ENCODE peak calls at places on chromosomes 2 and 18, in four cellular contexts. N, D, H and T are unnamed samples.

GRCh38 chr2:235595420-235596010 is 101.7 kb downstream of the AGAP1 start:
- DNase-seq in H (peak), N (no peak), D (peak), T (peak)

GRCh38 chr2:234839285-234839684 is 112.5 kb upstream of the SH3BP4 start:
- DNase-seq in N (no peak), H (no peak), D (no peak), T (no peak)

GRCh38 chr2:198775737-198776136 is 682.0 kb downstream of the SATB2 start:
- DNase-seq in H (no peak), N (no peak), D (no peak), T (no peak)

GRCh38 chr18:43482136-43482535 is 204.8 kb upstream of the SYT4 start:
- DNase-seq in D (no peak), H (no peak), N (no peak), T (no peak)

GRCh38 chr2:170155022-170155722 is 22.8 kb upstream of the MYO3B start:
- DNase-seq in D (no peak), N (no peak), H (no peak), T (peak)

GRCh38 chr2:56008661-56009411 is 85.3 kb upstream of the EFEMP1 start:
- DNase-seq in D (no peak), N (no peak), H (peak), T (no peak)

GRCh38 chr18:49089049-49089448 is 138.3 kb upstream of the SMAD7 start:
- DNase-seq in H (no peak), N (no peak), D (no peak), T (no peak)

GRCh38 chr2:234874347-234875046 is 77.3 kb upstream of the SH3BP4 start:
- DNase-seq in D (no peak), N (no peak), H (no peak), T (no peak)

GRCh38 chr2:144522741-144523605 is 3.1 kb upstream of the ZEB2 start:
- DNase-seq in D (no peak), H (peak), N (no peak), T (no peak)

GRCh38 chr2:169584005-169584877 is at the start of gene PPIG:
- DNase-seq in H (peak), N (peak), D (peak), T (peak)

GRCh38 chr2:231687133-231687852 is 21.0 kb upstream of the PTMA start:
- DNase-seq in D (peak), H (peak), N (no peak), T (no peak)

GRCh38 chr2:72950558-72951255 is 33.4 kb downstream of the EMX1 start:
- DNase-seq in N (no peak), D (no peak), H (peak), T (no peak)

GRCh38 chr18:59927246-59927825 is 27.5 kb downstream of the PMAIP1 start:
- DNase-seq in D (no peak), N (peak), H (no peak), T (no peak)

GRCh38 chr18:57771626-57772025 is 31.5 kb downstream of the ATP8B1 start:
- DNase-seq in N (no peak), H (no peak), D (no peak), T (no peak)
- H3K9ac ChIP-seq in N (no peak), H (no peak), D (no peak), T (no peak)

GRCh38 chr2:219358170-219359075 is 25.9 kb upstream of the RESP18 start:
- DNase-seq in H (peak), N (no peak), D (no peak), T (no peak)
- H3K4me3 ChIP-seq in H (peak), N (no peak), D (no peak), T (peak)

GRCh38 chr2:172082944-172083718 is 2.2 kb upstream of the DLX1 start:
- DNase-seq in N (no peak), H (peak), D (no peak), T (no peak)
- TF ChIP-seq EZH2 in N (peak), H (peak), D (no peak), T (no peak)

GRCh38 chr2:31137211-31138036 is 816 bp downstream of the GALNT14 start:
- DNase-seq in H (peak), N (no peak), D (peak), T (no peak)

GRCh38 chr2:31138037-31138962 is at the start of gene GALNT14:
- DNase-seq in H (peak), N (no peak), D (peak), T (no peak)

GRCh38 chr2:31134450-31134849 is 3.8 kb downstream of the GALNT14 start:
- DNase-seq in D (no peak), N (no peak), H (no peak), T (no peak)

GRCh38 chr2:31136000-31136399 is 2.2 kb downstream of the GALNT14 start:
- DNase-seq in D (no peak), H (no peak), N (no peak), T (no peak)

GRCh38 chr2:31136732-31137131 is 1.5 kb downstream of the GALNT14 start:
- DNase-seq in D (no peak), N (no peak), H (no peak), T (peak)
- H3K9ac ChIP-seq in D (peak), N (no peak), H (no peak), T (peak)

GRCh38 chr2:97913846-97914245 is 81.9 kb downstream of the TMEM131 start:
- DNase-seq in D (no peak), N (no peak), H (no peak), T (no peak)

GRCh38 chr2:97908208-97908676 is 87.5 kb downstream of the TMEM131 start:
- DNase-seq in H (no peak), N (peak), D (no peak), T (no peak)

GRCh38 chr2:97910403-97911209 is 85.1 kb downstream of the TMEM131 start:
- DNase-seq in D (no peak), N (no peak), H (no peak), T (no peak)

GRCh38 chr2:97911922-97912575 is 83.7 kb downstream of the TMEM131 start:
- DNase-seq in H (no peak), D (no peak), N (no peak), T (no peak)

DNA sequence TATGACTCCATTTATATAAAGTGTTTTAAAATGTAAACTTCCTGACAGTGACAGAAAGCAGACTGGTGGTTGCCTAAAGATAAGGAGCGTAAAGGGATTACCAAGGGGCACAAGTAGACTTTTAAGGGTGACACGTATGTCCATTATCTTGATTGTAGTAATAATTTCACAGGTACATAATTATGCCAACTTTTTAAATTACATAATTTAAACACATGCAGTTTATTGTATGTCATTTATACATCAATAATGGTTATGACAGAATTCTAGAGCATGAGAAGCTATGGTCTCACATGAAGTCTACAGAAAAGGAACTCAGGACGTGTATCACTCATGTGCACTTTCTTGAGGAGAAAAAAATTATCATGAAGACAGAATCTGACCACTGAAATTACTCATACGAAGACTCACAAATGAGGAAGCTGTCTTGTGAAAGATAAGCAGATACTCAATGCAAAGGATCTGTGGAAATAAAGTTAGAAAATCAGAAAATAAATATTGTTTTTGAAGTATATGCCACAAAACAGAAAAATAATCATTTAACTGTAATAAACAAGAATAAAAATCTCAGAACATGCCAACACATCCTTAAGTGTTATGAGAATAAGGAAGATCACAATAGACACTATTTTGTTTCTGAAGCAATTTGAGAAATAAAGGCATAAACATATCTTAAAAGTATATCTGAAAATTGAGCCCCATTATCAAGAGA is 84.4 kb downstream of the TMEM131 start:
- DNase-seq in D (no peak), H (no peak), N (peak), T (no peak)
- H3K4me3 ChIP-seq in D (no peak), H (no peak), N (no peak), T (no peak)

GRCh38 chr18:52340466-52341378 is 725 bp downstream of the DCC start:
- DNase-seq in D (no peak), H (peak), N (no peak), T (no peak)
- TF ChIP-seq EZH2 in D (no peak), H (peak), N (no peak), T (no peak)

GRCh38 chr2:36360834-36361233 is 5.3 kb downstream of the CRIM1 start:
- DNase-seq in D (no peak), N (no peak), H (no peak), T (no peak)
- H3K9ac ChIP-seq in D (no peak), N (no peak), H (no peak), T (no peak)

DNA sequence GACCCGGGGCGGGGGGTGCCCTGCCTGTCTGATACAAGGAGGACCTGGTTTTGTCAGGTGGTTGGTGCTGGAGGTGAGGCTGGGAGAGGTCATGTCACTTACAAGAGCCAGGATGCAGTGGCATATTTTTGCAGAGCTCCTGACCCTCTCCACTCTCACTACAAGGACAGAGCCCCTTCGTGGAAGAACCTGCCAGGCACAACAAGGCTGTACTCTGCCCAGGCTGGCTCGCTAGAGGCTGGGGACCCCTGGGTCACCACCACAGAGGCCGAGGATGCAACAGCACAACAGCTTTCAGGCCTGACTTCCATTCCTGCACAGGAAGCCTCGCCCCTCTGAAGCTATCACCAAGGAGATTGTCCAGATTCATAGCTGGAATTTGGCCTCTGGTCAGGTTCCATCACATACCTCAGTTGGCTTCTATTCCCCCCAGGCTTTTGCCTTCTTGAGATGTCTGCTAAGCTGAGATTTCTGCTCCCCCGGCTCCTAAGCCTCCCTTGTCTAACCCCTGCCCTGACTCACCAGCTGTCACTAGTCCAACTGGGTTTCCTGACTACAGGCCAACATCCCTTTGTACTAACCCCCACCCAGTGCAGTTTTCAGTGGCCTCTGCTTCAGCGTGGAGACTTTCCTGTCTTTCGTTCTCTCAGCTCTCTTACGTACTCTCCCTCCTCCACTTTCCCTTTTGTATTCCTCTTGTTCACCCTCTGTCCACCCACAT is 132.5 kb upstream of the EPAS1 start:
- DNase-seq in H (no peak), D (no peak), N (no peak), T (no peak)
- H3K4me3 ChIP-seq in H (no peak), D (no peak), N (no peak), T (no peak)

GRCh38 chr2:107986278-107987217 is at the start of gene SLC5A7:
- DNase-seq in H (peak), D (no peak), N (no peak), T (no peak)
- TF ChIP-seq EZH2 in H (no peak), D (no peak), N (no peak), T (no peak)

GRCh38 chr2:192628017-192628416 is 433.3 kb upstream of the TMEFF2 start:
- DNase-seq in N (no peak), D (no peak), H (no peak), T (no peak)
- H3K9ac ChIP-seq in N (no peak), D (no peak), H (no peak), T (no peak)